ENCODE peak calls at places on chromosome 9, in seven cellular contexts. One of them, this sample, is unnamed.

GRCh38 chr9:128355451-128355850 is 15.1 kb downstream of the SLC27A4 start:
- DNase-seq in H9: no peak
- DNase-seq in mesenchymal stem cell: no peak
- DNase-seq in H1: no peak
- DNase-seq in neuronal stem cell: no peak
- DNase-seq in IMR-90: no peak
- DNase-seq in trophoblast cell: no peak
- DNase-seq in this sample: no peak

GRCh38 chr9:127396253-127396807 is 639 bp upstream of the SLC2A8 start:
- DNase-seq in H9: no peak
- DNase-seq in mesenchymal stem cell: no peak
- DNase-seq in H1: no peak
- DNase-seq in neuronal stem cell: no peak
- DNase-seq in IMR-90: no peak
- DNase-seq in trophoblast cell: no peak
- DNase-seq in this sample: no peak

GRCh38 chr9:89171693-89172092 is 6.9 kb downstream of the SHC3 start:
- DNase-seq in H9: no peak
- DNase-seq in mesenchymal stem cell: no peak
- DNase-seq in H1: no peak
- DNase-seq in neuronal stem cell: no peak
- DNase-seq in IMR-90: no peak
- DNase-seq in trophoblast cell: no peak
- DNase-seq in this sample: peak; percentile 46

GRCh38 chr9:128607642-128608350 is 48.9 kb downstream of the DYNC2I2 start:
- DNase-seq in H9: no peak
- DNase-seq in mesenchymal stem cell: no peak
- DNase-seq in H1: no peak
- DNase-seq in neuronal stem cell: no peak
- DNase-seq in IMR-90: peak; percentile 7
- DNase-seq in trophoblast cell: no peak
- DNase-seq in this sample: no peak

GRCh38 chr9:24071736-24072135 is 245.7 kb upstream of the ELAVL2 start:
- DNase-seq in H9: no peak
- DNase-seq in mesenchymal stem cell: no peak
- DNase-seq in H1: no peak
- DNase-seq in neuronal stem cell: no peak
- DNase-seq in IMR-90: no peak
- DNase-seq in trophoblast cell: no peak
- DNase-seq in this sample: no peak

GRCh38 chr9:8136477-8136876 is 336.9 kb upstream of the DMAC1 start:
- DNase-seq in H9: no peak
- DNase-seq in mesenchymal stem cell: no peak
- DNase-seq in H1: no peak
- DNase-seq in neuronal stem cell: no peak
- DNase-seq in IMR-90: no peak
- DNase-seq in trophoblast cell: no peak
- DNase-seq in this sample: no peak

GRCh38 chr9:95025213-95026170 is 292.0 kb downstream of the FANCC start:
- DNase-seq in H9: no peak
- DNase-seq in mesenchymal stem cell: peak; percentile 89
- DNase-seq in H1: no peak
- DNase-seq in neuronal stem cell: no peak
- DNase-seq in IMR-90: peak; percentile 94
- DNase-seq in trophoblast cell: no peak
- DNase-seq in this sample: peak; percentile 26

GRCh38 chr9:133913571-133914369 is 78.4 kb downstream of the VAV2 start:
- DNase-seq in H9: no peak
- DNase-seq in mesenchymal stem cell: no peak
- DNase-seq in H1: no peak
- DNase-seq in neuronal stem cell: no peak
- DNase-seq in IMR-90: no peak
- DNase-seq in trophoblast cell: no peak
- DNase-seq in this sample: no peak

GRCh38 chr9:113355197-113355596 is 5.9 kb downstream of the BSPRY start:
- DNase-seq in H9: no peak
- DNase-seq in mesenchymal stem cell: no peak
- DNase-seq in H1: no peak
- DNase-seq in neuronal stem cell: no peak
- DNase-seq in IMR-90: peak; percentile 12
- DNase-seq in trophoblast cell: no peak
- DNase-seq in this sample: peak; percentile 54

GRCh38 chr9:94806307-94806893 is 79.9 kb downstream of the AOPEP start:
- DNase-seq in H9: no peak
- DNase-seq in mesenchymal stem cell: peak; percentile 77
- DNase-seq in H1: no peak
- DNase-seq in neuronal stem cell: no peak
- DNase-seq in IMR-90: no peak
- DNase-seq in trophoblast cell: no peak
- DNase-seq in this sample: no peak

GRCh38 chr9:124309665-124310064 is 51.9 kb downstream of the NEK6 start:
- DNase-seq in H9: peak; percentile 71
- DNase-seq in mesenchymal stem cell: peak; percentile 93
- DNase-seq in H1: no peak
- DNase-seq in neuronal stem cell: no peak
- DNase-seq in IMR-90: peak; percentile 99
- DNase-seq in trophoblast cell: peak; percentile 94
- DNase-seq in this sample: peak; percentile 96

GRCh38 chr9:132849168-132849831 is 28.8 kb downstream of the AK8 start:
- DNase-seq in H9: no peak
- DNase-seq in mesenchymal stem cell: no peak
- DNase-seq in H1: no peak
- DNase-seq in neuronal stem cell: no peak
- DNase-seq in IMR-90: no peak
- DNase-seq in trophoblast cell: no peak
- DNase-seq in this sample: no peak

GRCh38 chr9:114347675-114348074 is 18.0 kb downstream of the ORM2 start:
- DNase-seq in H9: no peak
- DNase-seq in mesenchymal stem cell: no peak
- DNase-seq in H1: no peak
- DNase-seq in neuronal stem cell: no peak
- DNase-seq in IMR-90: no peak
- DNase-seq in trophoblast cell: no peak
- DNase-seq in this sample: no peak

GRCh38 chr9:104412238-104412637 is 91.8 kb upstream of the OR13F1 start:
- DNase-seq in H9: no peak
- DNase-seq in mesenchymal stem cell: no peak
- DNase-seq in H1: no peak
- DNase-seq in neuronal stem cell: peak; percentile 2
- DNase-seq in IMR-90: no peak
- DNase-seq in trophoblast cell: no peak
- DNase-seq in this sample: peak; percentile 57

GRCh38 chr9:92771309-92771708 is 6.7 kb upstream of the BICD2 start:
- DNase-seq in H9: no peak
- DNase-seq in mesenchymal stem cell: no peak
- DNase-seq in H1: no peak
- DNase-seq in neuronal stem cell: no peak
- DNase-seq in IMR-90: no peak
- DNase-seq in trophoblast cell: no peak
- DNase-seq in this sample: no peak

GRCh38 chr9:92774274-92774673 is 9.6 kb upstream of the BICD2 start:
- DNase-seq in H9: no peak
- DNase-seq in mesenchymal stem cell: peak; percentile 84
- DNase-seq in H1: no peak
- DNase-seq in neuronal stem cell: no peak
- DNase-seq in IMR-90: peak; percentile 97
- DNase-seq in trophoblast cell: no peak
- DNase-seq in this sample: peak; percentile 35

GRCh38 chr9:92775466-92775865 is 10.8 kb upstream of the BICD2 start:
- DNase-seq in H9: no peak
- DNase-seq in mesenchymal stem cell: no peak
- DNase-seq in H1: no peak
- DNase-seq in neuronal stem cell: no peak
- DNase-seq in IMR-90: no peak
- DNase-seq in trophoblast cell: no peak
- DNase-seq in this sample: no peak

GRCh38 chr9:92770005-92770995 is 5.7 kb upstream of the BICD2 start:
- DNase-seq in H9: peak; percentile 73
- DNase-seq in mesenchymal stem cell: peak; percentile 19
- DNase-seq in H1: no peak
- DNase-seq in neuronal stem cell: no peak
- DNase-seq in IMR-90: no peak
- DNase-seq in trophoblast cell: no peak
- DNase-seq in this sample: peak; percentile 62

GRCh38 chr9:92773810-92774209 is 9.2 kb upstream of the BICD2 start:
- DNase-seq in H9: no peak
- DNase-seq in mesenchymal stem cell: no peak
- DNase-seq in H1: no peak
- DNase-seq in neuronal stem cell: no peak
- DNase-seq in IMR-90: no peak
- DNase-seq in trophoblast cell: no peak
- DNase-seq in this sample: no peak
- H2BK120ac ChIP-seq in H9: no peak overlapping the region
- H2BK120ac ChIP-seq in mesenchymal stem cell: no peak overlapping the region
- H2BK120ac ChIP-seq in H1: no peak overlapping the region
- H2BK120ac ChIP-seq in neuronal stem cell: no peak overlapping the region
- H2BK120ac ChIP-seq in IMR-90: no peak overlapping the region
- H2BK120ac ChIP-seq in trophoblast cell: no peak overlapping the region
- H2BK120ac ChIP-seq in this sample: no peak overlapping the region

GRCh38 chr9:131676431-131676972 is 63.4 kb downstream of the RAPGEF1 start:
- DNase-seq in H9: no peak
- DNase-seq in mesenchymal stem cell: no peak
- DNase-seq in H1: no peak
- DNase-seq in neuronal stem cell: no peak
- DNase-seq in IMR-90: no peak
- DNase-seq in trophoblast cell: no peak
- DNase-seq in this sample: no peak

GRCh38 chr9:131673531-131673930 is 66.3 kb downstream of the RAPGEF1 start:
- DNase-seq in H9: no peak
- DNase-seq in mesenchymal stem cell: no peak
- DNase-seq in H1: no peak
- DNase-seq in neuronal stem cell: no peak
- DNase-seq in IMR-90: no peak
- DNase-seq in trophoblast cell: no peak
- DNase-seq in this sample: no peak

GRCh38 chr9:131674425-131675421 is 65.2 kb downstream of the RAPGEF1 start:
- DNase-seq in H9: no peak
- DNase-seq in mesenchymal stem cell: no peak
- DNase-seq in H1: no peak
- DNase-seq in neuronal stem cell: no peak
- DNase-seq in IMR-90: no peak
- DNase-seq in trophoblast cell: peak; percentile 92
- DNase-seq in this sample: no peak

GRCh38 chr9:131677051-131677444 is 62.8 kb downstream of the RAPGEF1 start:
- DNase-seq in H9: no peak
- DNase-seq in mesenchymal stem cell: peak; percentile 68
- DNase-seq in H1: no peak
- DNase-seq in neuronal stem cell: no peak
- DNase-seq in IMR-90: peak; percentile 55
- DNase-seq in trophoblast cell: no peak
- DNase-seq in this sample: no peak

GRCh38 chr9:131675437-131676022 is 64.3 kb downstream of the RAPGEF1 start:
- DNase-seq in H9: no peak
- DNase-seq in mesenchymal stem cell: no peak
- DNase-seq in H1: no peak
- DNase-seq in neuronal stem cell: no peak
- DNase-seq in IMR-90: no peak
- DNase-seq in trophoblast cell: peak; percentile 86
- DNase-seq in this sample: no peak
- H3K4me1 ChIP-seq in H9: peaks cover 31% of the 10 kb centered on the region
- H3K4me1 ChIP-seq in mesenchymal stem cell: peaks cover 41% of the 10 kb centered on the region
- H3K4me1 ChIP-seq in H1: peaks cover 15% of the 10 kb centered on the region
- H3K4me1 ChIP-seq in neuronal stem cell: peaks cover 16% of the 10 kb centered on the region
- H3K4me1 ChIP-seq in IMR-90: peaks cover 28% of the 10 kb centered on the region
- H3K4me1 ChIP-seq in trophoblast cell: peaks cover 75% of the 10 kb centered on the region
- H3K4me1 ChIP-seq in this sample: peaks cover 42% of the 10 kb centered on the region

GRCh38 chr9:111582888-111583287 is 16.6 kb downstream of the PTGR1 start:
- DNase-seq in H9: no peak
- DNase-seq in mesenchymal stem cell: no peak
- DNase-seq in H1: no peak
- DNase-seq in neuronal stem cell: no peak
- DNase-seq in IMR-90: peak; percentile 63
- DNase-seq in trophoblast cell: no peak
- DNase-seq in this sample: no peak

GRCh38 chr9:111586378-111586777 is 13.1 kb downstream of the PTGR1 start:
- DNase-seq in H9: no peak
- DNase-seq in mesenchymal stem cell: no peak
- DNase-seq in H1: no peak
- DNase-seq in neuronal stem cell: no peak
- DNase-seq in IMR-90: no peak
- DNase-seq in trophoblast cell: no peak
- DNase-seq in this sample: no peak

DNA sequence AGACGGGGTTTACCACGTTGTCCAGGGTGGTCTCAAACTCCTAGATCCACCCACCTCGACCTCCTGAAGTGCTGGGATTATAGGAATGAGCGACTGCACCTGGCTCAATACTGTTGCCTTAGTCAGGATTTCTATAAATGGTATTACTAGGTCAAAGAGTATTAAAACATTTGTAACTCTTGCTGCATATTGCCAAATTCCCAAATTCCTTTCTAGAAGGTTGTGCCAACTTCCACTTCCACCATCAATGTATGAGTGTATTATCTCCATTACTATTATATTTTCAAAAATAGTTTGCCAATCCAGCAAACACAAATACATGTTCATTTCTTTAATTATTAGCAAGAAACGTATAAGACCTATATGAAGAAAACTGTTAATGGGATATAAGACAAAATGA is 10.6 kb downstream of the PTGR1 start:
- DNase-seq in H9: no peak
- DNase-seq in mesenchymal stem cell: no peak
- DNase-seq in H1: no peak
- DNase-seq in neuronal stem cell: no peak
- DNase-seq in IMR-90: no peak
- DNase-seq in trophoblast cell: no peak
- DNase-seq in this sample: no peak
- H2BK120ac ChIP-seq in H9: no peak overlapping the region
- H2BK120ac ChIP-seq in mesenchymal stem cell: no peak overlapping the region
- H2BK120ac ChIP-seq in H1: no peak overlapping the region
- H2BK120ac ChIP-seq in neuronal stem cell: no peak overlapping the region
- H2BK120ac ChIP-seq in IMR-90: no peak overlapping the region
- H2BK120ac ChIP-seq in trophoblast cell: no peak overlapping the region
- H2BK120ac ChIP-seq in this sample: no peak overlapping the region

DNA sequence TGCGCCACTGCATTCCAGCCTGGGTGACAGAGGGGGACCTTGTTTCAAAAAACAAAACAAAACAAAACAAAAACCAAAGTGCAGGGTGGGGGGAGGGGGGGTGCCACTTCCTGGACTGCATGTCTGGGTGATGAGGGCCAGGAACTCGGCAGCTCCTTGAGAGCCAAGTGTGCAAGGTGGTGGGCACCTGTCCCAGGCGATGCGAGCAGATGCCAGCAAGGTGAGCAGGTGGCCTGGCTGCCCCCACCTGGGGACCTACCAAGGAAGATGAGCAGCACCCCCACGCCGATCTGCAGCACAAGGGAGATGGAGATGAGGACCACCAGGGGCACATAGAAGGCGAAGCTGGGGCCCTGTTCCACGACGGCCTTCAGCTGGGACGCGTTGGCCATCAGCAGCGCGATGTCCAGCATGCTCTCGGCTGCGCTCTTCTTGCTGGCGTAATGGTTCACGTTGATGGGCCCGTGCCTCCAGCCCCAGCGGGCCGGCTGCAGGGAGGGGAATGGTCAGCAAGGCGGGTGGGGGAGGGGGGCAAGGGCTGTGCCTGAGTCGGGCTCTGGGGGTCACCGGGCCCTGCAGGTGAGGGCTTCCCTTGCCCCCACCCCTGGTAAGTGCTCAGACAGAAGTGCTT is 7.8 kb downstream of the NINJ1 start:
- DNase-seq in H9: peak; percentile 29
- DNase-seq in mesenchymal stem cell: no peak
- DNase-seq in H1: no peak
- DNase-seq in neuronal stem cell: no peak
- DNase-seq in IMR-90: no peak
- DNase-seq in trophoblast cell: no peak
- DNase-seq in this sample: no peak
- H3K4me1 ChIP-seq in H9: no peaks in the 10 kb centered on the region
- H3K4me1 ChIP-seq in mesenchymal stem cell: peaks cover 57% of the 10 kb centered on the region
- H3K4me1 ChIP-seq in H1: peaks cover 7% of the 10 kb centered on the region
- H3K4me1 ChIP-seq in neuronal stem cell: peaks cover 12% of the 10 kb centered on the region
- H3K4me1 ChIP-seq in IMR-90: peaks cover 19% of the 10 kb centered on the region
- H3K4me1 ChIP-seq in trophoblast cell: peaks cover 6% of the 10 kb centered on the region
- H3K4me1 ChIP-seq in this sample: no peaks in the 10 kb centered on the region

This sample was measured in mesendoderm.